ENCODE peak calls at places on chromosomes 4 and X, in five cellular contexts. A, F, U, M and Z are unnamed samples. For H3K27me3, the result is how much of the 10 kb centered on the place peaks cover.

GRCh38 chr4:180081072-180081471 is 2162.1 kb upstream of the TENM3 start:
- DNase-seq in A (no peak), F (no peak), U (no peak), M (no peak), Z (no peak)

GRCh38 chr4:2859514-2859913 is 15.9 kb downstream of the ADD1 start:
- DNase-seq in A (no peak), F (no peak), U (no peak), M (no peak), Z (no peak)

GRCh38 chr4:42708625-42709024 is 51.7 kb upstream of the ATP8A1 start:
- DNase-seq in A (no peak), F (no peak), U (no peak), M (no peak), Z (no peak)

GRCh38 chrX:44935640-44936039 is 62.7 kb downstream of the KDM6A start:
- DNase-seq in A (no peak), F (no peak), U (no peak), M (no peak), Z (no peak)

GRCh38 chr4:179728305-179728704 is 2286.1 kb upstream of the AGA start:
- DNase-seq in A (no peak), F (no peak), U (no peak), M (no peak), Z (no peak)

GRCh38 chr4:162497564-162498167 is 333.9 kb upstream of the FSTL5 start:
- DNase-seq in A (no peak), F (peak), U (peak), M (no peak), Z (peak)

GRCh38 chrX:29699214-29699613 is 516.1 kb upstream of the MAGEB2 start:
- DNase-seq in A (no peak), F (no peak), U (no peak), M (no peak), Z (no peak)

GRCh38 chrX:55342533-55343501 is 78.1 kb upstream of the PAGE3 start:
- DNase-seq in A (no peak), F (peak), U (no peak), M (peak), Z (no peak)

GRCh38 chrX:68462653-68463052 is 29.4 kb upstream of the OPHN1 start:
- DNase-seq in A (no peak), F (peak), U (peak), M (no peak), Z (no peak)

GRCh38 chr4:151408380-151408629 is 671 bp upstream of the FHIP1A start:
- DNase-seq in A (no peak), F (no peak), U (no peak), M (no peak), Z (no peak)

GRCh38 chr4:67106846-67107467 is 438.3 kb downstream of the CENPC start:
- DNase-seq in A (no peak), F (no peak), U (no peak), M (no peak), Z (no peak)

GRCh38 chrX:129831486-129831885 is 12.2 kb downstream of the ZDHHC9 start:
- DNase-seq in A (no peak), F (no peak), U (no peak), M (peak), Z (no peak)

GRCh38 chrX:31893525-31893924 is 821.7 kb upstream of the FTHL17 start:
- DNase-seq in A (no peak), F (no peak), U (no peak), M (no peak), Z (no peak)
- H3K27ac ChIP-seq in A (peak), F (no peak), U (no peak), M (no peak), Z (no peak)

GRCh38 chr4:114654607-114655006 is 56.0 kb downstream of the UGT8 start:
- DNase-seq in A (no peak), F (no peak), U (no peak), M (no peak), Z (no peak)

GRCh38 chr4:114653675-114654074 is 55.1 kb downstream of the UGT8 start:
- DNase-seq in A (no peak), F (no peak), U (no peak), M (no peak), Z (no peak)

DNA sequence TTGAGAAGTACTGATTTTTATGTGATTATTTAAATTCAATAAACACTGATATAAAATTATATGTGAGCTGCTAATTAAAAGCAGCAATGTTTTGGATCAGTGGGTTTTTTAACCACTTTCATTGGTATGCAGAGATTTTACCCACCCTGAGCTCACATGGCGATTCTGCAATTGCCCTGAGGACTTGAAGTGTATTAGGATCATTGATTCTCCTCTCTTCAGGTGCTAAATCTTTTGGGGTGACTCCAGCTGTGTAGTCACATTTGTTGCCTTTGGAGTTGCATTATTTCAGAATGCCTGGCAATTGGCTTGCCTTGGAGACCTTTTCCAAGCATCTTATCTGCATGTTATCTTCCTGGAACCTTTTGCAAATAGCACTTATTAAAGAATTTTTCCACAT is 51.3 kb downstream of the UGT8 start:
- DNase-seq in A (no peak), F (no peak), U (no peak), M (no peak), Z (no peak)
- H3K4me3 ChIP-seq in A (no peak), F (no peak), U (no peak), M (no peak), Z (no peak)

GRCh38 chr4:94623507-94623906 is 134.2 kb upstream of the BMPR1B start:
- DNase-seq in A (no peak), F (no peak), U (no peak), M (no peak), Z (no peak)
- H3K27me3 ChIP-seq in A (under half), F (under half), U (under half), M (under half), Z (under half)

GRCh38 chr4:87054900-87055299 is 120.1 kb downstream of the AFF1 start:
- DNase-seq in A (no peak), F (no peak), U (no peak), M (no peak), Z (no peak)
- H3K27ac ChIP-seq in A (no peak), F (peak), U (no peak), M (peak), Z (no peak)